ENCODE peak calls at places on chromosomes 2 and 18, in five cellular contexts. J, R, K, T and G are unnamed samples.

GRCh38 chr2:64151498-64151897 is 7.3 kb upstream of the PELI1 start:
- DNase-seq in J (no peak), R (no peak), K (no peak), T (no peak), G (no peak)

GRCh38 chr2:197498937-197499593 is 575 bp downstream of the HSPD1 start:
- DNase-seq in J (peak; percentile 61), R (peak; percentile 57), K (peak; percentile 62), T (no peak), G (peak; percentile 68)

GRCh38 chr2:139216435-139216834 is 436.2 kb upstream of the NXPH2 start:
- DNase-seq in J (no peak), R (no peak), K (no peak), T (no peak), G (no peak)

GRCh38 chr18:23721711-23722479 is 32.6 kb downstream of the LAMA3 start:
- DNase-seq in J (no peak), R (no peak), K (no peak), T (no peak), G (no peak)

GRCh38 chr18:64244571-64244970 is 95.7 kb upstream of the LINC00305 start:
- DNase-seq in J (no peak), R (no peak), K (no peak), T (no peak), G (peak; percentile 35)

GRCh38 chr2:236977199-236977883 is 108.3 kb upstream of the COPS8 start:
- DNase-seq in J (no peak), R (no peak), K (no peak), T (no peak), G (no peak)

GRCh38 chr2:119301413-119301812 is 65.2 kb downstream of the C2orf76 start:
- DNase-seq in J (no peak), R (no peak), K (no peak), T (no peak), G (no peak)

GRCh38 chr2:111071480-111072143 is 49.1 kb upstream of the BCL2L11 start:
- DNase-seq in J (no peak), R (no peak), K (no peak), T (peak; percentile 35), G (no peak)

GRCh38 chr2:42250925-42251324 is 81.8 kb downstream of the EML4 start:
- DNase-seq in J (no peak), R (no peak), K (no peak), T (no peak), G (no peak)

GRCh38 chr18:9950289-9951016 is 36.6 kb downstream of the VAPA start:
- DNase-seq in J (no peak), R (no peak), K (peak; percentile 71), T (no peak), G (no peak)

GRCh38 chr18:50879302-50880107 is 587 bp downstream of the ME2 start:
- DNase-seq in J (no peak), R (peak; percentile 18), K (peak; percentile 44), T (no peak), G (no peak)

GRCh38 chr2:101678379-101678778 is 19.1 kb upstream of the MAP4K4 start:
- DNase-seq in J (no peak), R (no peak), K (no peak), T (no peak), G (no peak)

GRCh38 chr2:50042794-50043193 is 888.5 kb upstream of the FSHR start:
- DNase-seq in J (no peak), R (no peak), K (no peak), T (no peak), G (no peak)

GRCh38 chr18:58290059-58290747 is 246.2 kb downstream of the NEDD4L start:
- DNase-seq in J (no peak), R (no peak), K (no peak), T (no peak), G (no peak)
- H3K27ac ChIP-seq in J (no peak overlapping the region), R (no peak overlapping the region), K (no peak overlapping the region), T (no peak overlapping the region), G (no peak overlapping the region)

GRCh38 chr18:47334966-47335365 is 83.5 kb upstream of the SKOR2 start:
- DNase-seq in J (no peak), R (no peak), K (no peak), T (no peak), G (no peak)
- H3K27me3 ChIP-seq in J (no peaks in the 10 kb centered on the region), R (no peaks in the 10 kb centered on the region), K (no peaks in the 10 kb centered on the region), T (no peaks in the 10 kb centered on the region), G (no peaks in the 10 kb centered on the region)

GRCh38 chr2:218291318-218291933 is 877 bp downstream of the TMBIM1 start:
- DNase-seq in J (no peak), R (no peak), K (no peak), T (no peak), G (no peak)

GRCh38 chr2:218292700-218293014 is 354 bp upstream of the TMBIM1 start:
- DNase-seq in J (no peak), R (no peak), K (no peak), T (no peak), G (no peak)

GRCh38 chr2:218290316-218291261 is 1.7 kb downstream of the TMBIM1 start:
- DNase-seq in J (no peak), R (no peak), K (no peak), T (peak; percentile 80), G (no peak)

GRCh38 chr2:218293715-218294429 is 1.6 kb upstream of the TMBIM1 start:
- DNase-seq in J (no peak), R (no peak), K (no peak), T (no peak), G (no peak)

DNA sequence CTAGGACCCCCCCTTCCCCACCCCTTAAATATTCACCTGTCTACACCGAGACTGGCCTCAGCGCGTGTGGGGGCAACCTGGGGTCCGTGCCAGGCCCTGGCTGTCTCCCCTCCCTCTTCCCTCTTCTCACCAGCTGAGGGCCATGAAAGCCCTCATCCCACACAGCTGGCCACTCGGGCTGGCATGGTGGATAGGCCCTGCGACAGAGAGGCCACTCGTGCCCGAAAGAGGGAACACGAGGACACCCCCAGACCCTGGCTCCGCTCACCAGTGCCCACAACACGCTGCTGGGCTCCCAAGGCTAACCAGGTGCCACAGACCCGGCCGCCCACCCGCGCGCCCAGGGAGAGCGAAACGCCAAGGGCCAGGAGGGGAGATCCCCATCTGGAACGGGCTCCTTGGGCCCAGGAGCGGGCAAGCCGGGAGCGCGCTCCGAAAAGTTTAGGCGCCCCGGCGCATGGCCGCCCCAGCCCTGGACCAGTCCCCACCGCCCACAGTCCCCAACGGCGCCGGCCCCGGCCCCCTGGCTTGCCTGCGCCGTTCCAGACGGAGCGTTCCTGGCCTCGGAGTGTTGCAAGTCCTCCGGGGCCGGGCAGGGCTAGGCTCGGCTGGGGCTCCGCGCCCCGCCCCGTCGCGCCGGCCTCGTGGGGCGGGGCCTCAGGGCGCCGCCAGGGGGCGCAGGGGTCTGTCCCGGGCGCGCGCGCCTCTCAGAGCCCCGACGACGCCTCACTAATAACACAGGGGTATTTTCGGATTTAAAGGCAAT is at the start of gene TMBIM1:
- DNase-seq in J (peak; percentile 88), R (peak; percentile 72), K (peak; percentile 83), T (no peak), G (peak; percentile 86)
- TF ChIP-seq CREB1 in J (no peak), R (no peak), K (no peak), T (no peak), G (no peak)

DNA sequence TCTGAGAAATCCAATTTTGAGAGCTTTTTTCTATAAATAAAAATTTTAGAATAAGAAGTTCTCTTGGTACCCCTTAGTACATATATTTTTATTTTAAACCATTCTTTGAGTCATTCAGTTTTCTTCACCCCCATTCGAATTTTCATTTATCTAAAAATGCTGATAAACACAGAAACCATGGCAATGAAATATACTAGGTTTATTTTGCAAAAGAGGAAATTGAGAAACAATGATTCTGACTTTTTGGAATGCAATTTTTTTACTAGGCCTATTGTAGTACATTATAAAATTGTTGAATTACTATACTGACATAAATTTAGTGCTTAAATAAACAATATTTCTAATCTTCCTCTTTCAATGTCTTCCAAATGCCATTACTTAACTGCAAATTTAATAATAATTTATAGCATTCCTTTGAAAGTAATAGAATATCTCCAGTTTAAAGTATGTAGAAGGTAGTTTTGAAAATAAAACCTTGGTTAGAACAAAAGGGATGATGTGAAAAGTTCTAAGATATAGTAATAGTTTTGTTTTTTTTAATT is 46.3 kb downstream of the TANK start:
- DNase-seq in J (no peak), R (no peak), K (no peak), T (no peak), G (no peak)
- H3K27ac ChIP-seq in J (no peak overlapping the region), R (no peak overlapping the region), K (no peak overlapping the region), T (no peak overlapping the region), G (no peak overlapping the region)